ENCODE peak calls at places on chromosomes 11 and 22, in four cellular contexts. I, H, X and O are unnamed samples.
A peak's percentile ranks its signal among the peaks of the same experiment; 100 is the strongest.

GRCh38 chr11:3152471-3153110 is 12.5 kb downstream of the OSBPL5 start:
- DNase-seq in I (no peak), H (no peak), X (no peak), O (no peak)

GRCh38 chr11:27209562-27210005 is 153.4 kb downstream of the CCDC34 start:
- DNase-seq in I (no peak), H (peak; percentile 95), X (no peak), O (no peak)

GRCh38 chr22:35043251-35043931 is 22.6 kb upstream of the ISX start:
- DNase-seq in I (no peak), H (no peak), X (no peak), O (no peak)

GRCh38 chr11:44988111-44988510 is 37.4 kb upstream of the TP53I11 start:
- DNase-seq in I (no peak), H (no peak), X (no peak), O (no peak)

GRCh38 chr22:48649031-48649430 is 1178.6 kb downstream of the BRD1 start:
- DNase-seq in I (no peak), H (no peak), X (no peak), O (no peak)

GRCh38 chr22:33510429-33510904 is 409.8 kb downstream of the LARGE1 start:
- DNase-seq in I (peak; percentile 64), H (no peak), X (no peak), O (no peak)

GRCh38 chr11:90343670-90344069 is 120.8 kb upstream of the CHORDC1 start:
- DNase-seq in I (no peak), H (no peak), X (no peak), O (no peak)

GRCh38 chr11:33195391-33196190 is 34.3 kb upstream of the CSTF3 start:
- DNase-seq in I (no peak), H (peak; percentile 31), X (no peak), O (no peak)

GRCh38 chr11:118379497-118379896 is 20.1 kb downstream of the UBE4A start:
- DNase-seq in I (no peak), H (no peak), X (no peak), O (no peak)

GRCh38 chr11:133531450-133531849 is 851 bp downstream of the OPCML start:
- DNase-seq in I (no peak), H (no peak), X (no peak), O (no peak)

GRCh38 chr11:68256331-68256741 is 15.4 kb downstream of the C11orf24 start:
- DNase-seq in I (no peak), H (peak; percentile 51), X (no peak), O (no peak)

GRCh38 chr11:104105155-104105554 is 58.8 kb downstream of the PDGFD start:
- DNase-seq in I (no peak), H (peak; percentile 42), X (no peak), O (no peak)

GRCh38 chr11:17351510-17352176 is at the start of gene NCR3LG1:
- DNase-seq in I (peak; percentile 87), H (peak; percentile 40), X (no peak), O (peak; percentile 64)

GRCh38 chr11:125166347-125166841 is 1.8 kb downstream of the PKNOX2 start:
- DNase-seq in I (no peak), H (peak; percentile 52), X (no peak), O (no peak)